ENCODE peak calls at places on chromosomes 7 and 10, in ten cellular contexts. L is kidney epithelial cell, F is osteoblast, D is cardiac muscle cell, O is mammary epithelial cell, N is mucosa of descending colon, B is fibroblast of lung, G is astrocyte of the spinal cord, J is fibroblast of mammary gland, Q is heart left ventricle. R is an unnamed sample.

GRCh38 chr10:69491611-69492010 is 40.3 kb downstream of the TSPAN15 start:
- DNase-seq in L (no peak), F (peak; percentile 29), D (no peak), O (no peak), N (no peak), B (no peak), G (no peak), J (no peak), Q (no peak), R (no peak)

GRCh38 chr10:62413652-62414051 is 39.5 kb downstream of the ZNF365 start:
- DNase-seq in L (no peak), F (no peak), D (no peak), O (no peak), N (no peak), B (no peak), G (no peak), J (no peak), Q (no peak), R (no peak)

GRCh38 chr7:139955098-139955820 is 107.5 kb downstream of the PARP12 start:
- DNase-seq in L (no peak), F (no peak), D (no peak), O (no peak), N (no peak), B (no peak), G (no peak), J (no peak), Q (no peak), R (no peak)

GRCh38 chr10:129332476-129332875 is 134.6 kb upstream of the MGMT start:
- DNase-seq in L (no peak), F (no peak), D (peak; percentile 43), O (no peak), N (no peak), B (peak; percentile 57), G (no peak), J (peak; percentile 2), Q (no peak), R (no peak)

GRCh38 chr7:25759748-25760147 is 392.2 kb upstream of the NFE2L3 start:
- DNase-seq in L (no peak), F (no peak), D (no peak), O (no peak), N (no peak), B (no peak), G (no peak), J (no peak), Q (no peak), R (no peak)

GRCh38 chr10:107814865-107815487 is 650.5 kb upstream of the SORCS1 start:
- DNase-seq in L (peak; percentile 34), F (no peak), D (peak; percentile 76), O (peak; percentile 63), N (peak; percentile 43), B (peak; percentile 37), G (peak; percentile 47), J (peak; percentile 56), Q (no peak), R (peak; percentile 61)

GRCh38 chr10:12588091-12588850 is 238.9 kb downstream of the CAMK1D start:
- DNase-seq in L (no peak), F (no peak), D (no peak), O (no peak), N (no peak), B (no peak), G (no peak), J (no peak), Q (no peak), R (peak; percentile 19)

GRCh38 chr7:26397326-26397725 is 105.7 kb downstream of the SNX10 start:
- DNase-seq in L (no peak), F (no peak), D (no peak), O (no peak), N (no peak), B (no peak), G (no peak), J (no peak), Q (no peak), R (no peak)

GRCh38 chr10:15433850-15434537 is 62.9 kb upstream of the FAM171A1 start:
- DNase-seq in L (no peak), F (peak; percentile 79), D (peak; percentile 70), O (peak; percentile 25), N (no peak), B (peak; percentile 68), G (peak; percentile 71), J (peak; percentile 67), Q (no peak), R (peak; percentile 58)

GRCh38 chr10:6207658-6208057 is 4.9 kb downstream of the PFKFB3 start:
- DNase-seq in L (no peak), F (no peak), D (no peak), O (peak; percentile 30), N (no peak), B (no peak), G (no peak), J (no peak), Q (no peak), R (no peak)

GRCh38 chr10:103396067-103396788 is at the start of the genes ATP5MK and PDCD11:
- DNase-seq in L (peak; percentile 94), F (peak; percentile 98), D (peak; percentile 99), O (peak; percentile 99), N (peak; percentile 97), B (peak; percentile 96), G (peak; percentile 97), J (peak; percentile 97), Q (peak; percentile 97), R (peak; percentile 97)
- TF ChIP-seq CTCF in L (peak; percentile 14), F (no peak), D (peak; percentile 18), O (no peak), N (no peak), B (peak; percentile 12), G (peak; percentile 32), J (no peak), Q (no peak), R (peak; percentile 40)

DNA sequence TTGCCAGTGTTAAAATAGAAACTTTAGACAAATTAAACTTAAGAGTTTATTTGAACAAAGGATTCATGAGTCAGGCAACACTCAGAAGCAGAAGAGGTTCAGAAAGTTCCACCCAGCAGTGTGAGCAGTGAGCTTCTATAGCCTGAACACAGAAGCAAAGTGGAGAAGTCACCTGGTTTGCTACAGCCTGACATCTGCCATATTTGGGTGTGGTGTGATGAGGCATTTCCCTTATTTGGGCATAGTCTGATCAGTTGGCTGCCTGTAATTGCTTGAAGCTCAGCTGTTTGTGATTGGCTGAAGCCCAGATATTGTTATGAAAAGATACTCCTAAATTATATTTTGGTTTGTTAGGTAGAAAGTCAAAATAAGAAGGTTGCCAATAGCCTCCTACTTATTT is 39.1 kb downstream of the VWC2 start:
- DNase-seq in L (no peak), F (no peak), D (no peak), O (no peak), N (no peak), B (no peak), G (no peak), J (no peak), Q (no peak), R (no peak)
- H3K4me3 ChIP-seq in L (no peak overlapping the region), F (no peak overlapping the region), D (no peak overlapping the region), O (no peak overlapping the region), N (no peak overlapping the region), B (no peak overlapping the region), G (no peak overlapping the region), J (no peak overlapping the region), Q (no peak overlapping the region), R (no peak overlapping the region)

DNA sequence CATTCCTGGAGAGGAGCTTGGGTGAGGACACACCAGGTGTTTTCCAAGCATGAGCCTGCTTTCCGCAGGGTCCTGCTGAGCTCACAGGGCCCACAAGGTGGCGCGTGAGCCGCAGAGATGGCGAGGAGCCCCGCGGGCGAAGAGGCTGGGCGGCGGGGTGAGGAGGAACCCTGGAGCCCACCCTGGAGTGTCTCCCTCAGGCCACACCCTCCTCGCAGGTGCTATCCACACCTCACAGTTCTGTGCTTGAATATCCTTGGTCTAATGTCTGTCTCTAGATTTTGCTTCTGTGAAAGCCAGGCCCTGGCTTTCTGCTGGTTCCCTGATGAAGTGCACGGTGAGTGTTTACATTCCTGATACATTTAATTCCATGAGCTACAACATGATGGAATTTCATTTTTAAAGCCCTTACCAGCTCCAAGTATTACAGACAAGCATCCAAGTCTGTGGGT is 433.6 kb downstream of the ACTR3B start:
- DNase-seq in L (no peak), F (peak; percentile 26), D (peak; percentile 27), O (no peak), N (peak; percentile 25), B (no peak), G (no peak), J (no peak), Q (no peak), R (no peak)
- TF ChIP-seq CTCF in L (peak; percentile 64), F (no peak), D (no peak), O (peak; percentile 14), N (no peak), B (no peak), G (no peak), J (no peak), Q (peak; percentile 32), R (no peak)

GRCh38 chr10:79347226-79347893 is at the start of gene PPIF:
- DNase-seq in L (no peak), F (peak; percentile 99), D (peak; percentile 97), O (peak; percentile 88), N (peak; percentile 98), B (peak; percentile 90), G (peak; percentile 93), J (peak; percentile 87), Q (peak; percentile 98), R (peak; percentile 90)

GRCh38 chr10:79345241-79346011 is 1.8 kb upstream of the PPIF start:
- DNase-seq in L (no peak), F (no peak), D (peak; percentile 18), O (no peak), N (no peak), B (no peak), G (no peak), J (no peak), Q (no peak), R (no peak)

GRCh38 chr10:79347894-79348639 is 798 bp downstream of the PPIF start:
- DNase-seq in L (no peak), F (peak; percentile 97), D (peak; percentile 38), O (peak; percentile 71), N (peak; percentile 87), B (peak; percentile 70), G (peak; percentile 68), J (peak; percentile 64), Q (peak; percentile 89), R (peak; percentile 77)

GRCh38 chr10:79346012-79346340 is 1.3 kb upstream of the PPIF start:
- DNase-seq in L (no peak), F (no peak), D (no peak), O (no peak), N (no peak), B (no peak), G (no peak), J (no peak), Q (no peak), R (no peak)

DNA sequence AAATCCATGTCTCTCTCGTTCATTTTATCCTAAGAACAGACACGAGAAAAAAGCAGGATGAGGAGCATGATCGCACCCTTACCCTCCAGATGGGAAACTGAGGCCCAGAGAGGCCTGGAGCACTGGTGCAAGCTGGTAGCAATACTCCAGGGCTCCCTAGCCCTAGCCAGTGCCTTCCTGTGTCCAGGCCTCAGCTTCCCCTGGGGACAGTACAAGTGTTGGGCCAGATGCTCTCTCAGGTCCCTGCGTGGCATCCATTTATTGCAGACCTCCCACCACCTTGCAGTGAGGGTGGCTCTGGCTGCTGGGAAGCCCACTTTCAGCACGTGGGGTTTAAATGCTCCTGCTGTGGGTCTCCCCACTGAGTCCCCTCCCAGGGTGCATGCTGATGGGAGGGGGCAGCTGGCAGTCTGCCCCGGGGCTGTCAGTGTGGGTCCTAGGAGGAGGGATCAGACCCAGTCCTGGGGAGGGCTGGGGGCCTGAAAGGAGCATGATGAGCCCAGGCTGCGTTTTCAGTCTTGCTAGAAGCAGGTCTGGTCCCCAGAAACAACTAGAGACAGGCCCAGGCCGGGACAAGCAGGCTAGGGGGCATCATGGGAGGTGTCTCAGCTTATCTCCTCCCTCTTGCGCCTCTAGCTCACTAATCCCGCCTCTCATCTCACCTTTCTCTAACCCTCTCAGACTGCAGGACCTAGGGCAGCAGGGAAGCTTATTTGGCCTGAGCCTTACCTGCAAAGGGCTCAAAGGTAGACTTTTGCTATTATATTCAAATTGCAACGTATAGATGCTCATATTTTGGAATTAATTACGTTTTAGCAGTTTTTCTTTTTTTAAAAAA is 662 bp upstream of the PPIF start:
- DNase-seq in L (no peak), F (no peak), D (no peak), O (no peak), N (no peak), B (no peak), G (no peak), J (no peak), Q (no peak), R (no peak)
- H3K4me3 ChIP-seq in L (no peak overlapping the region), F (peak overlapping the region; percentile 95), D (no peak overlapping the region), O (no peak overlapping the region), N (no peak overlapping the region), B (peak overlapping the region; percentile 85), G (no peak overlapping the region), J (no peak overlapping the region), Q (peak overlapping the region; percentile 78), R (no peak overlapping the region)

R was measured in AG10803.